ENCODE peak calls at places on chromosomes 16 and 17, in six cellular contexts. D, U, R, E, O and P are unnamed samples.

GRCh38 chr17:50837980-50838954 is 2.9 kb downstream of the WFIKKN2 start:
- DNase-seq in U (no peak), R (no peak), D (no peak), O (peak), E (peak), P (no peak)

GRCh38 chr17:8222630-8223355 is 12.4 kb upstream of the AURKB start:
- DNase-seq in R (peak), E (peak), U (peak), O (peak), D (peak), P (peak)

GRCh38 chr17:19409509-19409908 is 1.5 kb upstream of the RNF112 start:
- DNase-seq in O (no peak), D (no peak), U (no peak), E (no peak), R (no peak), P (no peak)

GRCh38 chr17:16255481-16255901 is 38.5 kb downstream of the PIGL start:
- DNase-seq in D (no peak), E (peak), U (peak), R (peak), O (no peak), P (no peak)

GRCh38 chr16:11409398-11409797 is 64.1 kb downstream of the RMI2 start:
- DNase-seq in U (no peak), R (no peak), O (no peak), D (no peak), E (no peak), P (no peak)

GRCh38 chr17:57747221-57748017 is 2.3 kb upstream of the CCDC182 start:
- DNase-seq in U (no peak), E (no peak), O (peak), D (peak), R (no peak), P (peak)

GRCh38 chr16:19522369-19523159 is 666 bp upstream of the GDE1 start:
- DNase-seq in U (no peak), E (no peak), O (no peak), R (no peak), D (no peak), P (no peak)

GRCh38 chr16:28592511-28592910 is 4.3 kb downstream of the SULT1A2 start:
- DNase-seq in R (no peak), E (peak), U (no peak), D (no peak), O (no peak), P (no peak)

GRCh38 chr17:54172654-54173316 is 350.1 kb downstream of the KIF2B start:
- DNase-seq in O (no peak), E (no peak), U (no peak), D (no peak), R (no peak), P (peak)

GRCh38 chr16:73262931-73263330 is 215.0 kb upstream of the ZFHX3 start:
- DNase-seq in E (no peak), D (no peak), R (no peak), O (no peak), U (no peak), P (no peak)

GRCh38 chr16:81571592-81572230 is 127.1 kb downstream of the CMIP start:
- DNase-seq in R (no peak), D (no peak), E (peak), O (no peak), U (no peak), P (no peak)

GRCh38 chr17:9002610-9003354 is 18.5 kb upstream of the NTN1 start:
- DNase-seq in E (peak), O (peak), D (no peak), U (peak), R (peak), P (peak)

GRCh38 chr16:84308120-84308519 is 13.4 kb downstream of the WFDC1 start:
- DNase-seq in D (no peak), E (peak), O (peak), U (peak), R (peak), P (peak)

GRCh38 chr17:17043668-17044226 is 1.5 kb downstream of the MPRIP start:
- DNase-seq in O (no peak), R (no peak), U (no peak), E (peak), D (no peak), P (no peak)

GRCh38 chr17:35083071-35083470 is 19.6 kb upstream of the RFFL start:
- DNase-seq in U (no peak), R (no peak), O (no peak), E (no peak), D (no peak), P (no peak)

GRCh38 chr17:82241183-82241925 is 12.5 kb downstream of the SLC16A3 start:
- DNase-seq in E (peak), D (no peak), O (no peak), U (peak), R (peak), P (no peak)

GRCh38 chr17:82244413-82245140 is 15.7 kb downstream of the SLC16A3 start:
- DNase-seq in D (no peak), U (peak), E (peak), O (no peak), R (no peak), P (no peak)

GRCh38 chr17:66893863-66894262 is 58.9 kb downstream of the CACNG5 start:
- DNase-seq in U (no peak), D (no peak), O (no peak), R (no peak), E (no peak), P (no peak)

GRCh38 chr16:49498241-49499017 is 124.8 kb downstream of the C16orf78 start:
- DNase-seq in D (no peak), E (no peak), O (no peak), U (no peak), R (no peak), P (no peak)

DNA sequence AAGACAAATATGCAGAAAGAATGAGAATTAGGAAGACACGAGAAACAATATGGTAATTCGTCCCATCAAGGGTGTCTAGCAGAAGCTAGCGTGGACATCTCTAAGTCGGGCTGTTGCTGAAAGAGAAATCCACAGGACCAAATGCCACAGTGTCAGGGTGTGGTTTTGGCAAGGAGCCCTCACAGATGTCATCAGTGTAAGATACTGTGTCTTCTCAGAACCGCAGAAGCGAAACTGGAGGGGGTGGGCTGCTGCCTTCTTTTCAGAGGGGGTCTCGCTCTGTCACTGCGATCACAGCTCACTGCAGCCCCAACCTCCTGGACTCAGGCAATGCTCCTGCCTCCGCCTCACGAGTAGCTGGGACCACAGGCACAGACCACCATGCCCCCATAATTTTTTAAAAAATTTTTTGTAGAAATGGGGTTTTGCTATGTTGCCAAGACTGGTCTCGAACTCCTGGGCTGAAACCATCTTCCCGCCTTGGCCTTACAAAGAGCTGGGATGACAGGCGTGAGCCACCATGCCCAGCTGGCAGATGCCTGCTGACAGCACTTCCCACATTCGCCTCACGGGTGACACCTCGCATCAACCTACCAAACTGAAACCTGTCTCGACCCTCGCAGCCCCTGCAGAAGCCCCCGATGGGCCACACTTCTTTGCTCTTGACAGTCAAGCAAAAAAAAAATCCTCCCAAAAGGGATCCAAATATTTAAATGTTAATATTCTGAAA is 26.2 kb downstream of the TRAP1 start:
- DNase-seq in O (no peak), R (no peak), E (peak), U (peak), D (no peak), P (no peak)
- TF ChIP-seq CTCF in O (no peak), R (peak), E (no peak), U (peak), D (no peak), P (no peak)

GRCh38 chr17:2842464-2842863 is 46.2 kb downstream of the RAP1GAP2 start:
- DNase-seq in R (no peak), E (no peak), U (no peak), D (no peak), O (no peak), P (no peak)

GRCh38 chr17:2835791-2836190 is 39.6 kb downstream of the RAP1GAP2 start:
- DNase-seq in E (no peak), O (no peak), D (no peak), U (no peak), R (no peak), P (no peak)

GRCh38 chr17:2841606-2842005 is 45.4 kb downstream of the RAP1GAP2 start:
- DNase-seq in D (no peak), R (no peak), U (no peak), O (no peak), E (no peak), P (no peak)

GRCh38 chr17:2837147-2837561 is 40.9 kb downstream of the RAP1GAP2 start:
- DNase-seq in O (peak), U (no peak), E (no peak), R (no peak), D (peak), P (no peak)
- TF ChIP-seq CTCF in O (peak), U (no peak), E (no peak), R (no peak), D (peak), P (no peak)

GRCh38 chr16:8619671-8620370 is 1.7 kb upstream of the METTL22 start:
- DNase-seq in O (no peak), D (no peak), U (no peak), R (no peak), E (no peak), P (no peak)

GRCh38 chr16:8621572-8622314 is at the start of gene METTL22:
- DNase-seq in U (peak), R (peak), D (peak), O (peak), E (peak), P (peak)

GRCh38 chr16:8620535-8620934 is 963 bp upstream of the METTL22 start:
- DNase-seq in R (no peak), D (no peak), E (no peak), U (no peak), O (no peak), P (no peak)

GRCh38 chr16:8622315-8622656 is 788 bp downstream of the METTL22 start:
- DNase-seq in R (no peak), E (no peak), O (peak), U (no peak), D (no peak), P (no peak)

DNA sequence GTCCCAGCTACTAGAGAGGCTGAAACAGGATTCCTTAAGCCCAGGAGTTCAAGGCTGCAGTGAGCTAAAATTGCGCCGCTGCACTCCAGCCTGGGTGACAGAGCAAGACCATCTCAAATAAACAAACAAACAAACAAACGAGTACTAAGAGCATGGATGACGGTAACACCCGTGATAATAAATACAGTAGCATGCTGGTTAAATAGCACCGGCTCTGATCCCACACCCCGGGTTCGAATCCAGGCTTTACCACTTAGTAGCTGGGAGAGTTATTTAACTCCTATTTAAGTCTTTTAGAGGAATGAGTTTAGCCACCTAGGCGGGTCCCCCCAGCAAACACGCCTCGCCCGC is 302 bp upstream of the METTL22 start:
- DNase-seq in E (no peak), D (no peak), O (no peak), U (no peak), R (no peak), P (no peak)
- TF ChIP-seq CTCF in E (no peak), D (no peak), O (no peak), U (no peak), R (no peak), P (no peak)

DNA sequence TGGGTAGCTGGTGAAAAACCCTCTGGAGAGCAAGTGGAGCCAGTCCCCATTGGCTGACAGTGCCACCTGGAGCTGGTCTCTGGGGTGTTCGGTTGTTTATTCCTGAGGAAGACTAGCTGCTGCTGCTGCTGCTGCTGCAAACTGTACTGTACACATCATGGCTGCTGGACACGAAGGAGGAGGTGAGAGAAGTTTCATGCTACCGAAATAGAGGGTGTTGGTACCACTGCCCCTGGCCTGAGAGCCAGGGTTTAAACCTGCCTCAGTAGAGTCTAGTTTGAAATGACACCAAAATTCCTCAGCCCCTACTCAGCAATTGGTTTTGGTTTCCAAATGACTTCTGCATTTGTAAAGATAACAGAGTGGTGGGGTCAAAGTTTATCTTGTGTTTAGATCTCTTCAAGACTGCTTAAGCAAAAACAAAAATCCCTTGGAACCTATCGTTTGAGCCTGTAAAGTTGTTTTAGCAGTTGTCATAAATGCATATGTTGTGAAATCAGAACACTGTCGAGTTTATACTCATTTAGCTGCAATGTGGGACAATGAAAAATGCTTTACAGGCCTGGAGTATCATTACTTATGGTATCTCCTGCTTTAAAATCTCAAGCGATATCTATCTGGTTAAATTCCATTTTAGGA is 40.8 kb downstream of the CYB5B start:
- DNase-seq in U (no peak), E (no peak), O (no peak), R (no peak), D (peak), P (no peak)
- TF ChIP-seq CTCF in U (no peak), E (no peak), O (no peak), R (peak), D (no peak), P (no peak)